ENCODE peak calls at places on chromosome 9, in nine cellular contexts. One of them, this sample, is unnamed.

GRCh38 chr9:18608371-18608770 is 134.4 kb downstream of the ADAMTSL1 start:
- DNase-seq in ACHN: no peak
- DNase-seq in GDM1: no peak
- DNase-seq in T-helper 2 cell: no peak
- DNase-seq in T-cell: no peak
- DNase-seq in cardiac fibroblast: no peak
- DNase-seq in mesenteric fat pad: no peak
- DNase-seq in neural crest cell: no peak
- DNase-seq in HTR-8/SVneo: no peak
- DNase-seq in this sample: no peak

GRCh38 chr9:137761032-137761431 is 116.5 kb upstream of the CACNA1B start:
- DNase-seq in ACHN: no peak
- DNase-seq in GDM1: no peak
- DNase-seq in T-helper 2 cell: no peak
- DNase-seq in T-cell: no peak
- DNase-seq in cardiac fibroblast: no peak
- DNase-seq in mesenteric fat pad: no peak
- DNase-seq in neural crest cell: no peak
- DNase-seq in HTR-8/SVneo: no peak
- DNase-seq in this sample: no peak

GRCh38 chr9:15311607-15312006 is 4.6 kb upstream of the TTC39B start:
- DNase-seq in ACHN: no peak
- DNase-seq in GDM1: no peak
- DNase-seq in T-helper 2 cell: no peak
- DNase-seq in T-cell: no peak
- DNase-seq in cardiac fibroblast: no peak
- DNase-seq in mesenteric fat pad: no peak
- DNase-seq in neural crest cell: no peak
- DNase-seq in HTR-8/SVneo: no peak
- DNase-seq in this sample: no peak

GRCh38 chr9:129121483-129121882 is 10.3 kb downstream of the PTPA start:
- DNase-seq in ACHN: no peak
- DNase-seq in GDM1: no peak
- DNase-seq in T-helper 2 cell: no peak
- DNase-seq in T-cell: no peak
- DNase-seq in cardiac fibroblast: peak
- DNase-seq in mesenteric fat pad: no peak
- DNase-seq in neural crest cell: no peak
- DNase-seq in HTR-8/SVneo: no peak
- DNase-seq in this sample: no peak

GRCh38 chr9:36407122-36407723 is 7.2 kb upstream of the RNF38 start:
- DNase-seq in ACHN: peak
- DNase-seq in GDM1: peak
- DNase-seq in T-helper 2 cell: peak
- DNase-seq in T-cell: peak
- DNase-seq in cardiac fibroblast: peak
- DNase-seq in mesenteric fat pad: no peak
- DNase-seq in neural crest cell: peak
- DNase-seq in HTR-8/SVneo: peak
- DNase-seq in this sample: peak

GRCh38 chr9:136147890-136148714 is 29.4 kb upstream of the TMEM250 start:
- DNase-seq in ACHN: no peak
- DNase-seq in GDM1: no peak
- DNase-seq in T-helper 2 cell: no peak
- DNase-seq in T-cell: no peak
- DNase-seq in cardiac fibroblast: no peak
- DNase-seq in mesenteric fat pad: no peak
- DNase-seq in neural crest cell: peak
- DNase-seq in HTR-8/SVneo: no peak
- DNase-seq in this sample: no peak

GRCh38 chr9:110179734-110180133 is 28.2 kb downstream of the C9orf152 start:
- DNase-seq in ACHN: peak
- DNase-seq in GDM1: no peak
- DNase-seq in T-helper 2 cell: no peak
- DNase-seq in T-cell: no peak
- DNase-seq in cardiac fibroblast: peak
- DNase-seq in mesenteric fat pad: no peak
- DNase-seq in neural crest cell: no peak
- DNase-seq in HTR-8/SVneo: peak
- DNase-seq in this sample: peak

GRCh38 chr9:34591091-34591910 is 1.8 kb upstream of the CNTFR start:
- DNase-seq in ACHN: peak
- DNase-seq in GDM1: peak
- DNase-seq in T-helper 2 cell: peak
- DNase-seq in T-cell: peak
- DNase-seq in cardiac fibroblast: peak
- DNase-seq in mesenteric fat pad: peak
- DNase-seq in neural crest cell: peak
- DNase-seq in HTR-8/SVneo: peak
- DNase-seq in this sample: peak

This sample was measured in SW480.